ENCODE peak calls at places on chromosomes 13 and 19, in eight cellular contexts. A is BJ, E is ascending aorta, G is AG10803, J is psoas muscle, I is HFF-Myc, K is thoracic aorta, S is pancreas. X is an unnamed sample.

GRCh38 chr13:102141625-102142472 is 260.0 kb downstream of the FGF14 start:
- DNase-seq in G (peak), K (no peak), E (no peak), I (no peak), S (no peak), A (no peak), J (no peak), X (no peak)

GRCh38 chr19:50311723-50312635 is 17.2 kb downstream of the KCNC3 start:
- DNase-seq in I (no peak), A (no peak), G (no peak), S (peak), E (no peak), J (peak), K (no peak), X (no peak)

GRCh38 chr19:50377051-50377441 is 789 bp downstream of the NR1H2 start:
- DNase-seq in I (no peak), J (peak), E (no peak), K (no peak), G (no peak), S (no peak), A (no peak), X (no peak)

GRCh38 chr13:101640797-101641400 is 188.4 kb downstream of the ITGBL1 start:
- DNase-seq in E (no peak), K (no peak), S (no peak), A (peak), I (peak), G (peak), J (no peak), X (no peak)

GRCh38 chr19:29016926-29017760 is 195.8 kb downstream of the UQCRFS1 start:
- DNase-seq in K (no peak), I (no peak), A (no peak), E (no peak), S (no peak), G (no peak), J (no peak), X (no peak)

GRCh38 chr19:41753936-41754529 is 1.3 kb upstream of the CEACAM6 start:
- DNase-seq in S (no peak), J (no peak), I (peak), A (no peak), G (peak), K (no peak), E (no peak), X (no peak)

GRCh38 chr19:2811735-2812413 is 7.8 kb upstream of the ZNF554 start:
- DNase-seq in G (no peak), A (no peak), E (no peak), J (no peak), I (no peak), K (no peak), S (no peak), X (no peak)

GRCh38 chr13:99484405-99484981 is 16.8 kb upstream of the TM9SF2 start:
- DNase-seq in G (peak), E (no peak), S (no peak), A (no peak), I (no peak), J (no peak), K (no peak), X (no peak)

GRCh38 chr19:11227201-11227886 is 12.1 kb upstream of the ANGPTL8 start:
- DNase-seq in E (no peak), G (no peak), K (no peak), S (no peak), J (no peak), I (no peak), A (no peak), X (no peak)

GRCh38 chr19:40659566-40659965 is 30.9 kb downstream of the NUMBL start:
- DNase-seq in S (no peak), K (no peak), A (no peak), G (no peak), I (no peak), E (no peak), J (peak), X (no peak)

GRCh38 chr19:10568444-10568825 is 344 bp downstream of the CDKN2D start:
- DNase-seq in E (no peak), G (no peak), A (no peak), S (peak), I (no peak), J (no peak), K (no peak), X (no peak)

DNA sequence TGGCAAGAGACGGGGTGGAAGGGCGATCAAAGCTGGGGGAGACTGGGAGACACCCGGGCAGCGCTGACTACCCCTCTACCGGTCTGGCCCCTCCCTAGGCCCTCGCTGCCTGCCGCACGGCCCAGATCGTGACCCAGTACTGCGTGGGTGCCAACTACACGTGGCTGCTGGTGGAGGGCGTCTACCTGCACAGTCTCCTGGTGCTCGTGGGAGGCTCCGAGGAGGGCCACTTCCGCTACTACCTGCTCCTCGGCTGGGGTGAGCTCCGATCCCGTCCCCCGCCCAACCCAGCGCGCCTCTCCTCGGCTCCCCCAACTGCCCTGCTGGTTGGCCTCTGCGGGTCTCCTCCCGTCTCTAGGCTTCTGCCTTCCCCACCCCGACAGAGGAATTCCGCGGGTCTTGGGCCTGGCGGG is 8.8 kb downstream of the GIPR start:
- DNase-seq in E (no peak), J (no peak), I (no peak), S (peak), A (no peak), K (no peak), G (no peak), X (no peak)
- H3K4me3 ChIP-seq in E (peak), J (peak), I (peak), S (peak), A (peak), K (peak), G (peak), X (peak)

DNA sequence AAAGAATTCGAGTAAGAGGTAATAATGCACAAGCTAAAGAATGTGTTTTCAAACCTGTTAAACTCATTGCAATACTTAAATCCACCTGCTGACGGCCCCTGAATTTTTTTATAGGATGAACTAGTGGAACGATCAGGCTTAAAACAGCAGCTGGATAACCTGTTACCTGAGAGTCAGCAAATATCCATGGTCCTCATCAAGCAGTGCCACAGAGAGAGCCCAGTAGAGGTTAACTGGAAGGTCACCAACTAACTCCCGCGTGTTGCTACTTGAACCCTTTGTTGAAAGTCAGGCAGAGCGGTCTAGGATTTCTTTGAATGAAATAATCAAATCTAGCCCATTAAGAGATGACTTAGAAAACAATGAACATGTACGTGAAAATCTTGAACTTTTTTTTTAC is 47.6 kb upstream of the SPRY2 start:
- DNase-seq in J (no peak), G (no peak), E (no peak), I (no peak), S (no peak), A (no peak), K (no peak), X (no peak)
- TF ChIP-seq CTCF in J (no peak), G (no peak), E (no peak), I (no peak), S (no peak), A (no peak), K (no peak), X (no peak)

GRCh38 chr13:110305544-110305943 is 1.4 kb downstream of the COL4A1 start:
- DNase-seq in G (no peak), E (no peak), A (no peak), S (no peak), K (no peak), I (no peak), J (no peak), X (no peak)

GRCh38 chr13:110303644-110304043 is 3.3 kb downstream of the COL4A1 start:
- DNase-seq in K (no peak), G (no peak), J (no peak), E (no peak), S (no peak), A (no peak), I (no peak), X (no peak)

GRCh38 chr13:110305001-110305400 is 2.0 kb downstream of the COL4A1 start:
- DNase-seq in S (no peak), I (no peak), A (no peak), G (no peak), J (no peak), E (no peak), K (no peak), X (no peak)

GRCh38 chr13:110302986-110303385 is 4.0 kb downstream of the COL4A1 start:
- DNase-seq in J (no peak), K (no peak), I (no peak), A (no peak), S (no peak), E (no peak), G (no peak), X (no peak)

GRCh38 chr13:110304256-110304655 is 2.7 kb downstream of the COL4A1 start:
- DNase-seq in A (no peak), K (no peak), G (peak), I (no peak), J (no peak), E (no peak), S (no peak), X (no peak)
- H3K4me3 ChIP-seq in A (no peak), K (peak), G (no peak), I (no peak), J (peak), E (peak), S (no peak), X (no peak)

GRCh38 chr19:4730740-4731171 is 7.1 kb upstream of the DPP9 start:
- DNase-seq in A (no peak), G (no peak), J (no peak), E (no peak), K (no peak), S (no peak), I (no peak), X (no peak)
- TF ChIP-seq CTCF in A (peak), G (peak), J (peak), E (peak), K (peak), S (no peak), I (peak), X (peak)

DNA sequence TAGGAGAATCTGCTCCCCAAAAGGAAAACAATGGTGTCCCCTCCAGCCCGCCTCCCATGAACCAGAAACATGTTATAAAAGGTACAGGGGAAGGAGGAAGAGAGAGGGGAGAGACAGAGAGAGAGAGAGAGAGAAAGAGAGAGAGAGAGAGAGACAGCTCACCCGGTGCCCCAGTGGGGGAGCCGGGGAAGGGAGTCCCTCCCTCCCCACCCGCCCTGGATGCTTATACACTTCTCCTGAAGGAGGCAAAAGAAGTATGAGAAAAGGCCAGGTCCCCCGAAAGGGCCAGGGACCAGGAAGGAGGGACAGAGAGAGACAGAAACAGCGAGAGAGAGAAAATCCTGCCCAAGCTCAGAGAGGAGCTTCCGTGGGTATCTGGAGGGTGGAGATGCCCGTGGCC is 30.1 kb upstream of the ASF1B start:
- DNase-seq in A (no peak), E (no peak), I (no peak), K (no peak), J (no peak), S (no peak), G (no peak), X (no peak)
- H3K4me3 ChIP-seq in A (no peak), E (no peak), I (no peak), K (no peak), J (no peak), S (no peak), G (no peak), X (no peak)

DNA sequence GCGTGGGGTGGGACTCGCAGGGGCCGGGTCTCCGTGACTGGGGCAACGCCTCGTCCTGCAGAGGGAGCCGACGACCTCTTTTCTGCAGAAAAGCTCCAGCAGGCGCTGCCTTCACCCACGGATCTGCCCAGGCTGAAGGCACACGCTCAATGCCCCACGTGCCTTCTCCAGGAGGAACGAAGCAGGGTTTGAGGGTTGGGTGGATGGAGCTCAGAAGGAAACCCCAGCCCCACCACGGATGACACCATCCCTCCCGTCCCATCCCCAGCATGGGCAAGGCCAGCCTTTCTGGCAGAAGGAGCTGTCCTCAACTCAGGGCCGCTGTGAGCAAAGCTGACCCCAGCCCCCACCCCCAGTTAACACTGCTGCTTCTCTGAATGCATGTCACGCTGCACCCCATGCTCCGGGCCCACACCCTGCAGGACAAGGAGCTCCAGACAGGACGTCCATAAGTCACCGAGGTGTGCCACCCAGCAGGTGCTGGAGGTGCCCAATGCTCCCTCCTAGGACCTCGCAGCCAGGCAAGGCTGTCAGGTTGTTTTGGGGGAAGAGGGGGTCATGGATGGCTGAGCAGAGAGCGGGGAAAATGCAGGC is 7.4 kb downstream of the C19orf25 start:
- DNase-seq in I (no peak), G (no peak), K (no peak), E (no peak), S (peak), A (no peak), J (peak), X (no peak)
- TF ChIP-seq CTCF in I (peak), G (peak), K (no peak), E (no peak), S (no peak), A (peak), J (no peak), X (no peak)

DNA sequence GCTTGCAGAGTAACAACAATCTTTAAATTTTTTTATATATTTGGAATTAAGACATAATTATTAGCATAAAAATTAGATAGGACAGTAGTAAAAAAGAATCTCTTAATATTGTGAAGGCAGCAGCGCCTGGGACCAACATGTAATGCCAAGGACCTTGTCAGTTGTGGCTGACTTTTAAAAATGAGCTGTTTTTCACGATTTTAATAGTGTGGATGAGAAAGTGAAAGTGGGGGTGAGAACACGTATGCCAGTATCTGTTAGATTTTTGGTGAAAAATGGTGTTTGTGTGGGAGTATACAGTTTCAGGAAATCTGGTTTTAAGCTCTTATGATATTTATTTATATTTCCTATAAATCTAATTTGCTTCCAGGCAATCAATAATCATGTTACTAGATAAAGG is 125.2 kb downstream of the LMO7 start:
- DNase-seq in G (no peak), A (no peak), K (no peak), J (no peak), E (no peak), S (no peak), I (no peak), X (peak)
- H3K4me3 ChIP-seq in G (peak), A (no peak), K (peak), J (peak), E (peak), S (peak), I (no peak), X (peak)

GRCh38 chr19:39413903-39414608 is 1.6 kb downstream of the PLEKHG2 start:
- DNase-seq in S (no peak), G (peak), E (no peak), J (peak), K (no peak), A (no peak), I (no peak), X (no peak)
- TF ChIP-seq CTCF in S (no peak), G (peak), E (no peak), J (no peak), K (no peak), A (peak), I (peak), X (peak)